ENCODE peak calls at places on chromosomes 16 and 17, in eight cellular contexts. X is ELR; E is stimulated activated naive CD4-positive, alpha-beta T cell; U is PC-3; C is HEK293T; O is NCI-H1105 treated with DMSO at 0.1 percent for 48 hours; F is transverse colon; K is AG20443. D is an unnamed sample.

GRCh38 chr16:74146643-74147042 is 150.0 kb upstream of the PSMD7 start:
- DNase-seq in X (no peak), E (no peak), U (no peak), C (no peak), O (no peak), F (no peak), K (no peak), D (no peak)

GRCh38 chr17:42421479-42422332 is 1.4 kb downstream of the CAVIN1 start:
- DNase-seq in X (peak; percentile 90), E (no peak), U (no peak), C (peak; percentile 4), O (no peak), F (no peak), K (peak; percentile 79), D (no peak)

GRCh38 chr16:77723108-77723514 is 797 bp downstream of the NUDT7 start:
- DNase-seq in X (peak; percentile 28), E (no peak), U (no peak), C (no peak), O (no peak), F (peak; percentile 21), K (peak; percentile 52), D (no peak)

GRCh38 chr17:77875881-77876509 is 82.5 kb upstream of the TNRC6C start:
- DNase-seq in X (peak; percentile 70), E (no peak), U (peak; percentile 11), C (no peak), O (no peak), F (no peak), K (no peak), D (no peak)

GRCh38 chr17:78131172-78132085 is 858 bp downstream of the TMC8 start:
- DNase-seq in X (no peak), E (no peak), U (no peak), C (no peak), O (no peak), F (peak; percentile 32), K (no peak), D (no peak)

GRCh38 chr16:69234460-69234859 is 47.5 kb downstream of the SNTB2 start:
- DNase-seq in X (no peak), E (no peak), U (no peak), C (no peak), O (no peak), F (no peak), K (no peak), D (no peak)

GRCh38 chr16:647173-647902 is 1.8 kb upstream of the WDR90 start:
- DNase-seq in X (no peak), E (no peak), U (no peak), C (no peak), O (no peak), F (peak; percentile 71), K (no peak), D (peak; percentile 54)

GRCh38 chr17:79752175-79752574 is 21.4 kb downstream of the ENPP7 start:
- DNase-seq in X (no peak), E (no peak), U (peak; percentile 27), C (no peak), O (no peak), F (no peak), K (no peak), D (no peak)

GRCh38 chr17:75774988-75775668 is 9.5 kb upstream of the UNK start:
- DNase-seq in X (peak; percentile 42), E (no peak), U (peak; percentile 72), C (peak; percentile 7), O (no peak), F (peak; percentile 13), K (no peak), D (no peak)

GRCh38 chr17:60231234-60231633 is 81.5 kb downstream of the CA4 start:
- DNase-seq in X (peak; percentile 61), E (no peak), U (peak; percentile 61), C (no peak), O (peak; percentile 25), F (no peak), K (peak; percentile 43), D (peak; percentile 20)

GRCh38 chr16:22300427-22301071 is 3.3 kb downstream of the POLR3E start:
- DNase-seq in X (peak; percentile 55), E (peak; percentile 8), U (peak; percentile 57), C (peak; percentile 59), O (no peak), F (peak; percentile 66), K (peak; percentile 87), D (peak; percentile 70)

GRCh38 chr16:84562174-84562815 is 55.6 kb downstream of the COTL1 start:
- DNase-seq in X (no peak), E (no peak), U (no peak), C (no peak), O (no peak), F (peak; percentile 22), K (no peak), D (no peak)

GRCh38 chr17:82257473-82257872 is 16.0 kb downstream of the CSNK1D start:
- DNase-seq in X (peak; percentile 43), E (peak; percentile 34), U (no peak), C (peak; percentile 49), O (no peak), F (no peak), K (peak; percentile 50), D (no peak)

GRCh38 chr17:36544049-36544319 is 735 bp upstream of the GGNBP2 start:
- DNase-seq in X (peak; percentile 73), E (no peak), U (peak; percentile 39), C (peak; percentile 16), O (peak; percentile 3), F (no peak), K (peak; percentile 58), D (peak; percentile 63)

GRCh38 chr17:41967141-41967920 is 736 bp downstream of the CNP start:
- DNase-seq in X (peak; percentile 47), E (no peak), U (peak; percentile 26), C (peak; percentile 34), O (no peak), F (peak; percentile 33), K (no peak), D (peak; percentile 61)

GRCh38 chr17:46097497-46097896 is 95.7 kb downstream of the KANSL1 start:
- DNase-seq in X (peak; percentile 25), E (no peak), U (no peak), C (no peak), O (no peak), F (no peak), K (no peak), D (no peak)

GRCh38 chr17:7704601-7705268 is at the start of gene EFNB3:
- DNase-seq in X (peak; percentile 37), E (no peak), U (peak; percentile 39), C (peak; percentile 75), O (peak; percentile 83), F (no peak), K (peak; percentile 43), D (no peak)

GRCh38 chr16:68350951-68351350 is 40.1 kb downstream of the PRMT7 start:
- DNase-seq in X (no peak), E (no peak), U (no peak), C (no peak), O (no peak), F (no peak), K (no peak), D (no peak)

GRCh38 chr16:76265434-76266045 is 11.7 kb upstream of the CNTNAP4 start:
- DNase-seq in X (peak; percentile 17), E (no peak), U (peak; percentile 53), C (peak; percentile 46), O (peak; percentile 45), F (peak; percentile 28), K (no peak), D (peak; percentile 67)

GRCh38 chr16:71927787-71928186 is 32.5 kb downstream of the IST1 start:
- DNase-seq in X (peak; percentile 14), E (no peak), U (no peak), C (no peak), O (no peak), F (no peak), K (no peak), D (no peak)

GRCh38 chr17:17783825-17784598 is 52.8 kb downstream of the SREBF1 start:
- DNase-seq in X (no peak), E (peak; percentile 7), U (no peak), C (no peak), O (peak; percentile 98), F (peak; percentile 38), K (no peak), D (peak; percentile 75)

GRCh38 chr17:74833501-74834361 is 26.0 kb downstream of the GRIN2C start:
- DNase-seq in X (peak; percentile 63), E (no peak), U (peak; percentile 64), C (no peak), O (no peak), F (peak; percentile 23), K (peak; percentile 71), D (no peak)

D was measured in mucosa of descending colon.